ENCODE peak calls at places on chromosome 9, in nine cellular contexts. One of them, this sample, is unnamed.

GRCh38 chr9:34337404-34337803 is 8.0 kb downstream of the NUDT2 start:
- DNase-seq in right atrium auricular region: no peak
- DNase-seq in small intestine: no peak
- DNase-seq in heart right ventricle: no peak
- DNase-seq in A549: peak; percentile 16
- DNase-seq in SK-N-SH: no peak
- DNase-seq in uterus: no peak
- DNase-seq in GM23338: peak; percentile 37
- DNase-seq in left lung: no peak
- DNase-seq in this sample: no peak

GRCh38 chr9:70923941-70924340 is 197.5 kb downstream of the TRPM3 start:
- DNase-seq in right atrium auricular region: no peak
- DNase-seq in SK-N-SH: no peak
- DNase-seq in uterus: no peak
- DNase-seq in GM23338: no peak
- DNase-seq in A549: no peak
- DNase-seq in left lung: no peak
- DNase-seq in small intestine: no peak
- DNase-seq in heart right ventricle: no peak
- DNase-seq in this sample: no peak

GRCh38 chr9:34254966-34255825 is 73.9 kb downstream of the KIF24 start:
- DNase-seq in SK-N-SH: no peak
- DNase-seq in small intestine: no peak
- DNase-seq in left lung: no peak
- DNase-seq in uterus: peak; percentile 52
- DNase-seq in heart right ventricle: no peak
- DNase-seq in A549: no peak
- DNase-seq in GM23338: no peak
- DNase-seq in right atrium auricular region: no peak
- DNase-seq in this sample: peak; percentile 18

GRCh38 chr9:20240498-20240897 is 381.8 kb downstream of the MLLT3 start:
- DNase-seq in uterus: no peak
- DNase-seq in A549: no peak
- DNase-seq in SK-N-SH: no peak
- DNase-seq in heart right ventricle: no peak
- DNase-seq in right atrium auricular region: no peak
- DNase-seq in GM23338: no peak
- DNase-seq in small intestine: no peak
- DNase-seq in left lung: no peak
- DNase-seq in this sample: no peak

GRCh38 chr9:4530375-4530774 is 40.1 kb downstream of the SLC1A1 start:
- DNase-seq in GM23338: no peak
- DNase-seq in SK-N-SH: no peak
- DNase-seq in uterus: no peak
- DNase-seq in left lung: no peak
- DNase-seq in A549: peak; percentile 40
- DNase-seq in right atrium auricular region: no peak
- DNase-seq in small intestine: no peak
- DNase-seq in heart right ventricle: no peak
- DNase-seq in this sample: no peak

GRCh38 chr9:129964901-129965734 is 77.9 kb downstream of the FNBP1 start:
- DNase-seq in A549: peak; percentile 39
- DNase-seq in SK-N-SH: no peak
- DNase-seq in heart right ventricle: no peak
- DNase-seq in uterus: peak; percentile 49
- DNase-seq in small intestine: no peak
- DNase-seq in left lung: no peak
- DNase-seq in right atrium auricular region: peak; percentile 56
- DNase-seq in GM23338: peak; percentile 51
- DNase-seq in this sample: no peak

GRCh38 chr9:93974151-93974550 is 19.0 kb upstream of the BARX1 start:
- DNase-seq in SK-N-SH: no peak
- DNase-seq in right atrium auricular region: no peak
- DNase-seq in small intestine: no peak
- DNase-seq in heart right ventricle: no peak
- DNase-seq in uterus: no peak
- DNase-seq in GM23338: no peak
- DNase-seq in A549: no peak
- DNase-seq in left lung: no peak
- DNase-seq in this sample: peak; percentile 87

GRCh38 chr9:72703574-72703973 is 182.2 kb downstream of the TMC1 start:
- DNase-seq in left lung: peak; percentile 26
- DNase-seq in GM23338: no peak
- DNase-seq in small intestine: no peak
- DNase-seq in A549: no peak
- DNase-seq in uterus: no peak
- DNase-seq in SK-N-SH: no peak
- DNase-seq in heart right ventricle: no peak
- DNase-seq in right atrium auricular region: no peak
- DNase-seq in this sample: no peak

GRCh38 chr9:91451431-91452270 is 28.0 kb upstream of the NFIL3 start:
- DNase-seq in heart right ventricle: no peak
- DNase-seq in GM23338: no peak
- DNase-seq in small intestine: no peak
- DNase-seq in right atrium auricular region: no peak
- DNase-seq in left lung: no peak
- DNase-seq in SK-N-SH: no peak
- DNase-seq in uterus: no peak
- DNase-seq in A549: no peak
- DNase-seq in this sample: no peak

GRCh38 chr9:34985311-34985899 is 4.1 kb upstream of the DNAJB5 start:
- DNase-seq in right atrium auricular region: no peak
- DNase-seq in GM23338: peak; percentile 84
- DNase-seq in small intestine: peak; percentile 54
- DNase-seq in left lung: no peak
- DNase-seq in A549: peak; percentile 77
- DNase-seq in heart right ventricle: peak; percentile 27
- DNase-seq in SK-N-SH: peak; percentile 68
- DNase-seq in uterus: peak; percentile 31
- DNase-seq in this sample: peak; percentile 62

GRCh38 chr9:105413486-105414068 is 34.3 kb upstream of the FSD1L start:
- DNase-seq in A549: peak; percentile 58
- DNase-seq in small intestine: peak; percentile 56
- DNase-seq in right atrium auricular region: no peak
- DNase-seq in GM23338: peak; percentile 44
- DNase-seq in left lung: no peak
- DNase-seq in heart right ventricle: no peak
- DNase-seq in uterus: peak; percentile 17
- DNase-seq in SK-N-SH: peak; percentile 31
- DNase-seq in this sample: no peak

DNA sequence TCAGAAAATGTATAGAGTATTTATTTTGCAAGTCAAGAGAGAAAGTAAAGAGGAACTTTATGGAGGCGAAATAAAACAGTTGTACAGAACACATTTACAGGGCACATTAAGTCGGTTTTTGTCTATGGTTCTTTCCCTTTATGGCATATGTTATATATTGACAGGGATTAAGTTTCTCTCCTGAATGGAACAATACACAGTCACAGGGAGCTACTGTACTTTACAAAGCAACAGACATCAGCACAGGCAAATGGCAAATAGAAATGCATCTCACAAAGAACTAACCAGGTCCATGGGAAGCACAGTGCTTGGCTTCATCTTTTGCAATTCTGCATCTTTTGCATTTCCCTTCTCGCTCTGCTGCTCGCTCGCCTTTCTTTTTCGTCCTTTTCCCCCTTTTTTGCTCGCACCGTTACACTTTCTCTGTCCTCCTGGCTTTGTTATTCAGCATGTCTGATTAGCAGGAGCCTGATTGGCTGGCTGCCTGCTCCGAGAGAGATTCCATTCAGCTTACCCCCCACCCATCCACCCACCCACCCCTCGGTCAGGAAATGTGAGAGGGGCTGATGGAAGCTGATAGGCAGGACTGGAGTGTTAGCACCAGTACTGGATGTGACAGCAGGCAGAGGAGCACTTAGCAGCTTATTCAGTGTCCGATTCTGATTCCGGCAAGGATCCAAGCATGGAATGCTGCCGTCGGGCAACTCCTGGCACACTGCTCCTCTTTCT is at the start of gene ADAMTSL1:
- DNase-seq in small intestine: peak; percentile 14
- DNase-seq in uterus: peak; percentile 34
- DNase-seq in SK-N-SH: peak; percentile 61
- DNase-seq in left lung: no peak
- DNase-seq in right atrium auricular region: no peak
- DNase-seq in A549: no peak
- DNase-seq in heart right ventricle: peak; percentile 31
- DNase-seq in GM23338: peak; percentile 88
- DNase-seq in this sample: peak; percentile 48
- H3K4me3 ChIP-seq in small intestine: no peak within 1 kb of the TSS
- H3K4me3 ChIP-seq in uterus: peak within 1 kb of the TSS; percentile 29
- H3K4me3 ChIP-seq in SK-N-SH: peak within 1 kb of the TSS; percentile 34
- H3K4me3 ChIP-seq in left lung: no peak within 1 kb of the TSS
- H3K4me3 ChIP-seq in right atrium auricular region: peak within 1 kb of the TSS; percentile 38
- H3K4me3 ChIP-seq in A549: no peak within 1 kb of the TSS
- H3K4me3 ChIP-seq in heart right ventricle: peak within 1 kb of the TSS; percentile 20
- H3K4me3 ChIP-seq in GM23338: peak within 1 kb of the TSS; percentile 46
- H3K4me3 ChIP-seq in this sample: peak within 1 kb of the TSS; percentile 40

GRCh38 chr9:114386361-114386885 is 1.4 kb downstream of the AKNA start:
- DNase-seq in heart right ventricle: no peak
- DNase-seq in left lung: no peak
- DNase-seq in small intestine: peak; percentile 27
- DNase-seq in uterus: no peak
- DNase-seq in GM23338: no peak
- DNase-seq in SK-N-SH: no peak
- DNase-seq in right atrium auricular region: no peak
- DNase-seq in A549: no peak
- DNase-seq in this sample: no peak

GRCh38 chr9:114384836-114385411 is 2.9 kb downstream of the AKNA start:
- DNase-seq in small intestine: no peak
- DNase-seq in left lung: no peak
- DNase-seq in A549: no peak
- DNase-seq in right atrium auricular region: no peak
- DNase-seq in GM23338: no peak
- DNase-seq in uterus: no peak
- DNase-seq in heart right ventricle: no peak
- DNase-seq in SK-N-SH: no peak
- DNase-seq in this sample: no peak

GRCh38 chr9:114385412-114386181 is 2.2 kb downstream of the AKNA start:
- DNase-seq in left lung: peak; percentile 88
- DNase-seq in SK-N-SH: no peak
- DNase-seq in heart right ventricle: peak; percentile 48
- DNase-seq in uterus: peak; percentile 64
- DNase-seq in A549: peak; percentile 24
- DNase-seq in right atrium auricular region: peak; percentile 83
- DNase-seq in small intestine: peak; percentile 77
- DNase-seq in GM23338: no peak
- DNase-seq in this sample: peak; percentile 77

GRCh38 chr9:114382951-114383865 is 4.6 kb downstream of the AKNA start:
- DNase-seq in right atrium auricular region: no peak
- DNase-seq in SK-N-SH: no peak
- DNase-seq in uterus: peak; percentile 60
- DNase-seq in GM23338: peak; percentile 83
- DNase-seq in A549: no peak
- DNase-seq in heart right ventricle: peak; percentile 37
- DNase-seq in small intestine: no peak
- DNase-seq in left lung: peak; percentile 87
- DNase-seq in this sample: no peak

DNA sequence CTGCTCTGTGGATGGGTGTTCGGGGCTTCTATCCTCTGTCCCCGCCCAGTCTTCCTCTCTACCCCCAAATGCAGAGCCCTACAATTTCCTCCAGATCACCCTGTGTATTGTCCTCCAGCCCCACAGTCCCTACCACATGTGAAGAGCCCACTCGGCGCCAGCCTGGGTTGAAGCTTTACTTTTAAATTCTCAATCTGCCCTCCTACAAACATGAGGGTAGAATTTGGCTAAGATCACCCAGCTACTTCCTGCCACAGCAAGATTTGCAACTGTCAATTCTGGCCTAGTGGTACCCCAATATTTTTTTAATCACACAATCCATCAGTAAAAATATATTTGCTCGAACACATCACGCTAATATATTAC is 3.9 kb downstream of the AKNA start:
- DNase-seq in right atrium auricular region: no peak
- DNase-seq in A549: no peak
- DNase-seq in uterus: no peak
- DNase-seq in left lung: no peak
- DNase-seq in heart right ventricle: no peak
- DNase-seq in small intestine: no peak
- DNase-seq in GM23338: no peak
- DNase-seq in SK-N-SH: no peak
- DNase-seq in this sample: no peak
- H3K4me1 ChIP-seq in right atrium auricular region: no peaks in the 10 kb centered on the region
- H3K4me1 ChIP-seq in A549: peaks cover 9% of the 10 kb centered on the region
- H3K4me1 ChIP-seq in uterus: peaks cover 46% of the 10 kb centered on the region
- H3K4me1 ChIP-seq in left lung: peaks cover 30% of the 10 kb centered on the region
- H3K4me1 ChIP-seq in heart right ventricle: peaks cover 62% of the 10 kb centered on the region
- H3K4me1 ChIP-seq in small intestine: no peaks in the 10 kb centered on the region
- H3K4me1 ChIP-seq in GM23338: peaks cover 64% of the 10 kb centered on the region
- H3K4me1 ChIP-seq in SK-N-SH: peaks cover 11% of the 10 kb centered on the region
- H3K4me1 ChIP-seq in this sample: peaks cover 69% of the 10 kb centered on the region

DNA sequence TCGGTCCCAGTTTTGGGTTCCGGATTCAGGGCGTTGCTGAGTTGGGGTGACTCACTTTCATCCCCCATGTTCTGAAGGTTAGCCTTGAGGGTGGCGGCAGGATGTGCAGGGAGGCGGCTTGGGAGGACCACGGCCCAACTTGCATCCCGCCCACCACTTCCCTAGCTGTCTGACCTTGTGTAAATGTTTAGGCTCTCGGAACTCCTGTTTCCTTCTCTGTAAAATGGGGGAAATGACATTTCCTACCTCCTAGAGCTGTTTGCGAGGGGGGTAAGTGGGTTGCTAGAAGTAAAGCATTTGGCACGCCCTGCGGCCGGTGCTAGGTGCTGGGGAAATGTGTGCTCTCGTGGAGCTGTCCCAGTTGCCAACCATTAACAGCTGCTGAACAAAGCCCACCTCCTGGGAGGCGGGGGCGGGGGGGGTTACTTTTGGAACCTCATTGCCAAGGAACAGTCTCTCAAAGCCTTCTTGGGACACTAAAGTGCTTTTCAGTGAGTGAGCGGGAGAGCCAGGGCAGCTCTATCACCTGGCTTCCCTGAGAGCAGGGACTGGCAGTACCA is 27.5 kb downstream of the PTGES2 start:
- DNase-seq in A549: no peak
- DNase-seq in right atrium auricular region: no peak
- DNase-seq in GM23338: no peak
- DNase-seq in SK-N-SH: no peak
- DNase-seq in uterus: no peak
- DNase-seq in heart right ventricle: no peak
- DNase-seq in left lung: peak; percentile 61
- DNase-seq in small intestine: no peak
- DNase-seq in this sample: no peak
- H3K4me3 ChIP-seq in A549: no peak overlapping the region
- H3K4me3 ChIP-seq in right atrium auricular region: peak overlapping the region; percentile 46
- H3K4me3 ChIP-seq in GM23338: peak overlapping the region; percentile 52
- H3K4me3 ChIP-seq in SK-N-SH: no peak overlapping the region
- H3K4me3 ChIP-seq in uterus: peak overlapping the region; percentile 41
- H3K4me3 ChIP-seq in heart right ventricle: peak overlapping the region; percentile 45
- H3K4me3 ChIP-seq in left lung: peak overlapping the region; percentile 30
- H3K4me3 ChIP-seq in small intestine: no peak overlapping the region
- H3K4me3 ChIP-seq in this sample: peak overlapping the region; percentile 66

DNA sequence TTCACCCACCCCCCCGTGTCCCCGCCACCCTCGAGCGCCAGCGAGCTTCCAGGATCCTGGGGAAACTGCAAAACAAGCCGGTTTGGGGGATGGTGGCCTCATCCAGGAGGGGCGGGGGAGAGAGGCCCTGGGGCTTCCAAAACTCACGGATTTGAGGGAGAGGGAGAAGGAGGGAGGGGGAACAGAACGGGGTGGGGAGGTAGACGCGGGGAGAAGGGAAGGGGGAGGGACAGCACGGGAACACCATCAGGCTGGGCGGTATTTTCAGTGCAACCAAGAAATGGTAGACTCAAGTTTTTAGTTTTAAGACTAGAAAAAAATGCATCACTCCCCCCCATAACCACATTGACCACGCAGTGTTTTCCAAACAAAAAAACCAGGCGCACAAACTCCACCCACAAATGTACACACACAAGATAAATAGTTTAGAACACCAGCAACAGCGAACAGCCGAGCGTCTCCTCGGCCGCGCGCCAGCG is 1.4 kb downstream of the NRARP start:
- DNase-seq in heart right ventricle: peak; percentile 23
- DNase-seq in A549: peak; percentile 73
- DNase-seq in SK-N-SH: peak; percentile 69
- DNase-seq in left lung: no peak
- DNase-seq in small intestine: peak; percentile 79
- DNase-seq in right atrium auricular region: no peak
- DNase-seq in GM23338: peak; percentile 84
- DNase-seq in uterus: no peak
- DNase-seq in this sample: no peak
- H3K4me1 ChIP-seq in heart right ventricle: peaks cover 60% of the 10 kb centered on the region
- H3K4me1 ChIP-seq in A549: peaks cover 28% of the 10 kb centered on the region
- H3K4me1 ChIP-seq in SK-N-SH: no peaks in the 10 kb centered on the region
- H3K4me1 ChIP-seq in left lung: peaks cover 19% of the 10 kb centered on the region
- H3K4me1 ChIP-seq in small intestine: peaks cover 2% of the 10 kb centered on the region
- H3K4me1 ChIP-seq in right atrium auricular region: no peaks in the 10 kb centered on the region
- H3K4me1 ChIP-seq in GM23338: peaks cover 49% of the 10 kb centered on the region
- H3K4me1 ChIP-seq in uterus: peaks cover 25% of the 10 kb centered on the region
- H3K4me1 ChIP-seq in this sample: peaks cover 80% of the 10 kb centered on the region